ENCODE peak calls at places on chromosomes 4 and X, in four cellular contexts. G, Q, T and Y are unnamed samples.
A peak's percentile ranks its signal among the peaks of the same experiment; 100 is the strongest.

GRCh38 chrX:81261576-81261975 is 59.7 kb downstream of the SH3BGRL start:
- ATAC-seq in G (no peak), Q (no peak), T (no peak), Y (no peak)

GRCh38 chrX:77298790-77299189 is 148.4 kb upstream of the FGF16 start:
- ATAC-seq in T (peak; percentile 77), Q (no peak), G (no peak), Y (no peak)

GRCh38 chrX:31870267-31870666 is 798.4 kb upstream of the FTHL17 start:
- ATAC-seq in Q (no peak), T (no peak), G (no peak), Y (no peak)

GRCh38 chr4:6527259-6527658 is 47.7 kb upstream of the MAN2B2 start:
- ATAC-seq in T (no peak), Q (no peak), G (no peak), Y (no peak)

GRCh38 chr4:99403380-99404194 is 31.6 kb downstream of the ADH7 start:
- ATAC-seq in Q (peak; percentile 78), G (no peak), T (peak; percentile 79), Y (no peak)

GRCh38 chrX:4035874-4036273 is 322.4 kb upstream of the PRKX start:
- ATAC-seq in Q (no peak), G (no peak), T (no peak), Y (no peak)

GRCh38 chr4:163476761-163477438 is 3.3 kb upstream of the TKTL2 start:
- ATAC-seq in T (peak; percentile 23), Q (peak; percentile 64), G (no peak), Y (no peak)

GRCh38 chr4:61200991-61201526 is 933 bp downstream of the ADGRL3 start:
- ATAC-seq in Q (peak; percentile 66), T (peak; percentile 61), G (no peak), Y (no peak)

GRCh38 chr4:57401586-57401985 is 291.4 kb upstream of the IGFBP7 start:
- ATAC-seq in G (no peak), Q (no peak), T (no peak), Y (no peak)

GRCh38 chr4:69995526-69996016 is at the start of gene STATH:
- ATAC-seq in Q (no peak), T (no peak), G (no peak), Y (no peak)

GRCh38 chr4:88823058-88823919 is 125.7 kb upstream of the NAP1L5 start:
- ATAC-seq in T (peak; percentile 94), Q (peak; percentile 96), G (peak; percentile 93), Y (peak; percentile 94)

GRCh38 chrX:71053217-71053621 is 14.9 kb downstream of the SNX12 start:
- ATAC-seq in G (peak; percentile 83), Q (no peak), T (no peak), Y (no peak)

GRCh38 chr4:110586137-110586850 is 36.6 kb downstream of the PITX2 start:
- ATAC-seq in Q (peak; percentile 67), T (peak; percentile 80), G (no peak), Y (no peak)